ENCODE peak calls at places on chromosomes 3 and 15, in ten cellular contexts. A is BJ, F is A673, J is OCI-LY7, L is lower leg skin, V is HFF-Myc, Q is breast epithelium, H is PC-9, P is GM12864, B is IMR-90. W is an unnamed sample.
A peak's percentile ranks its signal among the peaks of the same experiment; 100 is the strongest.

GRCh38 chr15:74723754-74724334 is 1.5 kb downstream of the CYP1A1 start:
- DNase-seq in A (no peak), Q (no peak), F (peak; percentile 83), B (peak; percentile 46), P (no peak), J (peak; percentile 54), H (peak; percentile 17), V (no peak), L (no peak), W (peak; percentile 34)

GRCh38 chr15:84113919-84114318 is 121.7 kb upstream of the GOLGA6L4 start:
- DNase-seq in V (no peak), L (no peak), P (no peak), B (no peak), H (no peak), A (no peak), J (no peak), Q (no peak), F (no peak), W (no peak)

GRCh38 chr3:151919446-151919845 is 46.0 kb downstream of the SUCNR1 start:
- DNase-seq in F (no peak), H (no peak), V (no peak), B (no peak), J (no peak), A (no peak), Q (no peak), P (no peak), L (no peak), W (no peak)

GRCh38 chr15:42104095-42104891 is 9.9 kb upstream of the PLA2G4D start:
- DNase-seq in P (no peak), H (no peak), L (no peak), J (no peak), Q (no peak), V (no peak), B (no peak), A (no peak), F (no peak), W (no peak)

GRCh38 chr3:11651900-11652299 is 8.2 kb upstream of the VGLL4 start:
- DNase-seq in L (no peak), Q (no peak), A (no peak), J (peak; percentile 56), B (peak; percentile 63), P (no peak), F (peak; percentile 62), H (no peak), V (no peak), W (peak; percentile 42)

GRCh38 chr15:39889601-39890000 is 30.5 kb downstream of the GPR176 start:
- DNase-seq in V (no peak), B (no peak), Q (no peak), P (no peak), J (no peak), L (no peak), F (no peak), H (no peak), A (no peak), W (no peak)

GRCh38 chr3:150407051-150407817 is 864 bp upstream of the TSC22D2 start:
- DNase-seq in L (no peak), J (peak; percentile 10), H (no peak), V (no peak), A (peak; percentile 31), B (peak; percentile 22), P (no peak), F (no peak), Q (no peak), W (no peak)

GRCh38 chr3:78645628-78646310 is 1122.0 kb downstream of the ROBO1 start:
- DNase-seq in V (peak; percentile 68), P (peak; percentile 18), F (peak; percentile 87), B (peak; percentile 81), L (no peak), A (peak; percentile 41), J (peak; percentile 56), Q (no peak), H (peak; percentile 7), W (peak; percentile 71)

GRCh38 chr15:84926491-84927220 is 42.2 kb downstream of the SLC28A1 start:
- DNase-seq in B (no peak), L (no peak), V (no peak), F (no peak), J (no peak), H (no peak), A (no peak), Q (no peak), P (no peak), W (no peak)

GRCh38 chr15:44738340-44738984 is 2.1 kb downstream of the TRIM69 start:
- DNase-seq in V (no peak), F (peak; percentile 85), B (peak; percentile 65), L (no peak), Q (no peak), H (no peak), J (peak; percentile 67), A (peak; percentile 12), P (no peak), W (peak; percentile 65)

GRCh38 chr3:29731050-29731449 is 450.2 kb downstream of the RBMS3 start:
- DNase-seq in B (no peak), L (no peak), P (no peak), Q (no peak), H (no peak), F (no peak), V (no peak), A (no peak), J (no peak), W (no peak)

GRCh38 chr3:134971359-134971758 is 176.3 kb downstream of the EPHB1 start:
- DNase-seq in B (no peak), P (no peak), Q (no peak), J (no peak), L (no peak), H (no peak), A (no peak), F (no peak), V (no peak), W (no peak)

GRCh38 chr3:143810866-143811265 is 37.4 kb downstream of the SLC9A9 start:
- DNase-seq in B (no peak), Q (no peak), A (no peak), P (no peak), J (no peak), H (no peak), F (no peak), V (no peak), L (no peak), W (peak; percentile 55)

GRCh38 chr3:69094467-69095205 is 9.9 kb downstream of the ARL6IP5 start:
- DNase-seq in F (no peak), A (no peak), V (no peak), P (no peak), J (no peak), L (no peak), B (peak; percentile 48), H (no peak), Q (no peak), W (peak; percentile 28)

GRCh38 chr3:39287216-39287858 is 7.5 kb upstream of the CX3CR1 start:
- DNase-seq in H (no peak), V (no peak), J (no peak), Q (no peak), L (no peak), A (no peak), B (no peak), F (no peak), P (no peak), W (no peak)
- H3K4me3 ChIP-seq in H (no peak overlapping the region), V (no peak overlapping the region), J (no peak overlapping the region), Q (no peak overlapping the region), L (no peak overlapping the region), A (no peak overlapping the region), B (no peak overlapping the region), F (no peak overlapping the region), P (no peak overlapping the region), W (no peak overlapping the region)

GRCh38 chr15:26179906-26180305 is 316.8 kb upstream of the ATP10A start:
- DNase-seq in F (no peak), H (no peak), L (no peak), Q (no peak), V (no peak), A (no peak), J (no peak), B (no peak), P (no peak), W (no peak)
- TF ChIP-seq CTCF in F (no peak), H (no peak), L (no peak), Q (no peak), V (no peak), A (no peak), J (peak; percentile 36), B (no peak), P (no peak), W (no peak)

GRCh38 chr3:112889357-112889756 is 42.7 kb upstream of the CD200R1L start:
- DNase-seq in F (peak; percentile 11), V (no peak), L (no peak), Q (no peak), H (no peak), B (no peak), A (no peak), J (no peak), P (no peak), W (no peak)
- H3K4me3 ChIP-seq in F (no peak overlapping the region), V (no peak overlapping the region), L (no peak overlapping the region), Q (no peak overlapping the region), H (no peak overlapping the region), B (no peak overlapping the region), A (no peak overlapping the region), J (no peak overlapping the region), P (no peak overlapping the region), W (no peak overlapping the region)

GRCh38 chr3:153970047-153970446 is 151.1 kb upstream of the ARHGEF26 start:
- DNase-seq in Q (no peak), A (no peak), B (no peak), J (no peak), H (no peak), L (no peak), P (no peak), V (no peak), F (peak; percentile 60), W (peak; percentile 59)

GRCh38 chr3:153972862-153973261 is 148.3 kb upstream of the ARHGEF26 start:
- DNase-seq in P (no peak), A (no peak), J (no peak), L (no peak), B (no peak), F (no peak), Q (no peak), V (no peak), H (no peak), W (peak; percentile 55)

GRCh38 chr3:153973722-153974121 is 147.5 kb upstream of the ARHGEF26 start:
- DNase-seq in H (no peak), A (no peak), V (no peak), J (no peak), P (no peak), F (peak; percentile 40), Q (no peak), L (no peak), B (no peak), W (peak; percentile 39)

GRCh38 chr3:153967260-153967659 is 153.9 kb upstream of the ARHGEF26 start:
- DNase-seq in A (no peak), L (no peak), H (no peak), Q (no peak), F (peak; percentile 92), P (no peak), B (no peak), J (no peak), V (no peak), W (peak; percentile 32)

DNA sequence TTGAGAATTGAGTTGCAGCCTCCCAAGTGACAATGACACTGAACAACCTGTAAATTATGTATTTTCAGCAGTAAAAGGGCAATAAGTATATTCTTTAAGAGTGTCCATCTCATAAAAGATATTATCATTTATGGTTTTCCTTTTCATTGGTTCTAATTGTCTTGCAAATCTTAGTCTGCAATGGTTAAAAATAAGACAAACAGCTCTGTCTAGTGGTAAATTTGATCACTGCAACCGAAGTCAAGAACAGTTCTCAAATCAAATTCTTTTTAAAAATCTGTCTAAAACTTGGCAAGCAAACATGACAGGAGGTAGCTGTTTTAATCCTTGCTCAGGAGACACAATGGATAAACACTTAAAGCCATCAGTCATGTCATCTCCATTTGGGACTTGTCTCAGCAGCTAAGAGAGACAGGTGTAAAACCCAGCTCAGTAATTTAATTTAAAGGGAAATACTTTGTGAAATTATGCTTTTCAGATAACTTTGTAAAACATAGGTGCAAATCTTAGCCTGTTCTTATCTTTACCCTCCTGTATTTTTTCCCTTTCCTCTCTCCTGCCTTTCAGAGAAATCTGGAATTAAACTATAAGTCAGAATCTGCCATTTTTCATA is 150.3 kb upstream of the ARHGEF26 start:
- DNase-seq in H (no peak), L (no peak), A (no peak), Q (no peak), J (peak; percentile 4), P (no peak), B (peak; percentile 34), V (no peak), F (peak; percentile 78), W (peak; percentile 34)
- TF ChIP-seq CTCF in H (peak; percentile 69), L (no peak), A (peak; percentile 38), Q (no peak), J (peak; percentile 71), P (peak; percentile 54), B (peak; percentile 35), V (peak; percentile 19), F (peak; percentile 78), W (peak; percentile 42)

W was measured in GM12865.